ENCODE peak calls at places on chromosomes 1 and 21, in four cellular contexts. One of them, this sample, is unnamed.

GRCh38 chr1:226799634-226800281 is 60.7 kb upstream of the ITPKB start:
- DNase-seq in activated naive CD4-positive, alpha-beta T cell treated with anti-CD3 and anti-CD28 coated beads for 36 hours: no peak
- DNase-seq in GF-D8: no peak
- DNase-seq in right cardiac atrium: peak
- DNase-seq in this sample: no peak

GRCh38 chr1:111203681-111204210 is 3.3 kb upstream of the DENND2D start:
- DNase-seq in activated naive CD4-positive, alpha-beta T cell treated with anti-CD3 and anti-CD28 coated beads for 36 hours: peak
- DNase-seq in GF-D8: peak
- DNase-seq in right cardiac atrium: peak
- DNase-seq in this sample: no peak

GRCh38 chr1:30008998-30009657 is 714.3 kb downstream of the MATN1 start:
- DNase-seq in activated naive CD4-positive, alpha-beta T cell treated with anti-CD3 and anti-CD28 coated beads for 36 hours: no peak
- DNase-seq in GF-D8: no peak
- DNase-seq in right cardiac atrium: no peak
- DNase-seq in this sample: no peak

GRCh38 chr1:10598088-10598712 is 123.5 kb downstream of the PEX14 start:
- DNase-seq in activated naive CD4-positive, alpha-beta T cell treated with anti-CD3 and anti-CD28 coated beads for 36 hours: no peak
- DNase-seq in GF-D8: no peak
- DNase-seq in right cardiac atrium: no peak
- DNase-seq in this sample: no peak

GRCh38 chr1:59422921-59423575 is 126.2 kb downstream of the FGGY start:
- DNase-seq in activated naive CD4-positive, alpha-beta T cell treated with anti-CD3 and anti-CD28 coated beads for 36 hours: no peak
- DNase-seq in GF-D8: no peak
- DNase-seq in right cardiac atrium: peak
- DNase-seq in this sample: no peak

GRCh38 chr1:114648503-114648902 is 21.3 kb downstream of the DENND2C start:
- DNase-seq in activated naive CD4-positive, alpha-beta T cell treated with anti-CD3 and anti-CD28 coated beads for 36 hours: no peak
- DNase-seq in GF-D8: no peak
- DNase-seq in right cardiac atrium: no peak
- DNase-seq in this sample: no peak

GRCh38 chr1:52919051-52919719 is 2.4 kb downstream of the ECHDC2 start:
- DNase-seq in activated naive CD4-positive, alpha-beta T cell treated with anti-CD3 and anti-CD28 coated beads for 36 hours: no peak
- DNase-seq in GF-D8: no peak
- DNase-seq in right cardiac atrium: no peak
- DNase-seq in this sample: no peak

GRCh38 chr21:39588884-39589283 is 23.9 kb upstream of the B3GALT5 start:
- DNase-seq in activated naive CD4-positive, alpha-beta T cell treated with anti-CD3 and anti-CD28 coated beads for 36 hours: no peak
- DNase-seq in GF-D8: no peak
- DNase-seq in right cardiac atrium: no peak
- DNase-seq in this sample: no peak

GRCh38 chr1:10328534-10328933 is 70.3 kb upstream of the PGD start:
- DNase-seq in activated naive CD4-positive, alpha-beta T cell treated with anti-CD3 and anti-CD28 coated beads for 36 hours: no peak
- DNase-seq in GF-D8: no peak
- DNase-seq in right cardiac atrium: no peak
- DNase-seq in this sample: no peak

GRCh38 chr1:162690672-162691434 is 58.6 kb downstream of the DDR2 start:
- DNase-seq in activated naive CD4-positive, alpha-beta T cell treated with anti-CD3 and anti-CD28 coated beads for 36 hours: peak
- DNase-seq in GF-D8: no peak
- DNase-seq in right cardiac atrium: peak
- DNase-seq in this sample: no peak

GRCh38 chr1:110150330-110151174 is at the start of gene SLC6A17:
- DNase-seq in activated naive CD4-positive, alpha-beta T cell treated with anti-CD3 and anti-CD28 coated beads for 36 hours: peak
- DNase-seq in GF-D8: no peak
- DNase-seq in right cardiac atrium: no peak
- DNase-seq in this sample: no peak

GRCh38 chr21:16992448-16992847 is 520.4 kb upstream of the CXADR start:
- DNase-seq in activated naive CD4-positive, alpha-beta T cell treated with anti-CD3 and anti-CD28 coated beads for 36 hours: no peak
- DNase-seq in GF-D8: no peak
- DNase-seq in right cardiac atrium: no peak
- DNase-seq in this sample: no peak

GRCh38 chr1:216670118-216670870 is 52.9 kb downstream of the ESRRG start:
- DNase-seq in activated naive CD4-positive, alpha-beta T cell treated with anti-CD3 and anti-CD28 coated beads for 36 hours: no peak
- DNase-seq in GF-D8: no peak
- DNase-seq in right cardiac atrium: no peak
- DNase-seq in this sample: peak

GRCh38 chr1:205739348-205740160 is 10.4 kb downstream of the NUCKS1 start:
- DNase-seq in activated naive CD4-positive, alpha-beta T cell treated with anti-CD3 and anti-CD28 coated beads for 36 hours: no peak
- DNase-seq in GF-D8: no peak
- DNase-seq in right cardiac atrium: no peak
- DNase-seq in this sample: peak

GRCh38 chr1:217681806-217682205 is 50.7 kb downstream of the SPATA17 start:
- DNase-seq in activated naive CD4-positive, alpha-beta T cell treated with anti-CD3 and anti-CD28 coated beads for 36 hours: no peak
- DNase-seq in GF-D8: no peak
- DNase-seq in right cardiac atrium: no peak
- DNase-seq in this sample: no peak

GRCh38 chr1:17005365-17005740 is 6.4 kb downstream of the ATP13A2 start:
- DNase-seq in activated naive CD4-positive, alpha-beta T cell treated with anti-CD3 and anti-CD28 coated beads for 36 hours: no peak
- DNase-seq in GF-D8: no peak
- DNase-seq in right cardiac atrium: no peak
- DNase-seq in this sample: no peak

GRCh38 chr1:204321665-204322064 is 38.1 kb downstream of the PLEKHA6 start:
- DNase-seq in activated naive CD4-positive, alpha-beta T cell treated with anti-CD3 and anti-CD28 coated beads for 36 hours: no peak
- DNase-seq in GF-D8: no peak
- DNase-seq in right cardiac atrium: peak
- DNase-seq in this sample: no peak

GRCh38 chr21:26845066-26845749 is at the start of gene ADAMTS1:
- DNase-seq in activated naive CD4-positive, alpha-beta T cell treated with anti-CD3 and anti-CD28 coated beads for 36 hours: peak
- DNase-seq in GF-D8: peak
- DNase-seq in right cardiac atrium: peak
- DNase-seq in this sample: peak

This sample was measured in NCI-H460.